ENCODE peak calls at places on chromosomes 16 and 17, in seven cellular contexts. G is HCT116, Y is IMR-90, I is GM12878, H is H1, K is HepG2, C is K562. B is an unnamed sample.

GRCh38 chr17:21089145-21089544 is 37.6 kb upstream of the DHRS7B start:
- DNase-seq in Y (no peak), K (no peak), C (no peak), G (no peak), I (no peak), H (no peak), B (no peak)

GRCh38 chr16:54106078-54106477 is 180.5 kb downstream of the IRX3 start:
- DNase-seq in I (no peak), G (no peak), C (peak), H (no peak), Y (no peak), K (peak), B (no peak)

GRCh38 chr16:54397190-54397835 is 110.7 kb upstream of the IRX3 start:
- DNase-seq in K (no peak), Y (no peak), C (no peak), G (no peak), I (no peak), H (no peak), B (no peak)

GRCh38 chr16:82936941-82937551 is 310.3 kb downstream of the CDH13 start:
- DNase-seq in K (no peak), Y (peak), G (no peak), I (no peak), C (no peak), H (no peak), B (no peak)

GRCh38 chr17:36980281-36980761 is 31.6 kb downstream of the AATF start:
- DNase-seq in K (no peak), C (no peak), Y (peak), I (no peak), H (no peak), G (no peak), B (peak)

GRCh38 chr16:10114411-10114810 is 67.8 kb downstream of the GRIN2A start:
- DNase-seq in Y (no peak), H (no peak), G (no peak), K (no peak), I (no peak), C (no peak), B (no peak)

GRCh38 chr17:32875230-32875903 is 1.6 kb downstream of the MYO1D start:
- DNase-seq in C (no peak), G (no peak), H (no peak), I (no peak), Y (no peak), K (no peak), B (no peak)

GRCh38 chr16:73068546-73069401 is 20.8 kb upstream of the ZFHX3 start:
- DNase-seq in H (no peak), Y (peak), G (no peak), C (no peak), I (no peak), K (peak), B (peak)

GRCh38 chr16:86982912-86983311 is 334.3 kb downstream of the C16orf95 start:
- DNase-seq in H (no peak), K (no peak), Y (no peak), I (no peak), G (no peak), C (no peak), B (no peak)
- TF ChIP-seq CEBPB in H (no peak), K (no peak), Y (no peak), I (no peak), G (no peak), C (no peak), B (no peak)

DNA sequence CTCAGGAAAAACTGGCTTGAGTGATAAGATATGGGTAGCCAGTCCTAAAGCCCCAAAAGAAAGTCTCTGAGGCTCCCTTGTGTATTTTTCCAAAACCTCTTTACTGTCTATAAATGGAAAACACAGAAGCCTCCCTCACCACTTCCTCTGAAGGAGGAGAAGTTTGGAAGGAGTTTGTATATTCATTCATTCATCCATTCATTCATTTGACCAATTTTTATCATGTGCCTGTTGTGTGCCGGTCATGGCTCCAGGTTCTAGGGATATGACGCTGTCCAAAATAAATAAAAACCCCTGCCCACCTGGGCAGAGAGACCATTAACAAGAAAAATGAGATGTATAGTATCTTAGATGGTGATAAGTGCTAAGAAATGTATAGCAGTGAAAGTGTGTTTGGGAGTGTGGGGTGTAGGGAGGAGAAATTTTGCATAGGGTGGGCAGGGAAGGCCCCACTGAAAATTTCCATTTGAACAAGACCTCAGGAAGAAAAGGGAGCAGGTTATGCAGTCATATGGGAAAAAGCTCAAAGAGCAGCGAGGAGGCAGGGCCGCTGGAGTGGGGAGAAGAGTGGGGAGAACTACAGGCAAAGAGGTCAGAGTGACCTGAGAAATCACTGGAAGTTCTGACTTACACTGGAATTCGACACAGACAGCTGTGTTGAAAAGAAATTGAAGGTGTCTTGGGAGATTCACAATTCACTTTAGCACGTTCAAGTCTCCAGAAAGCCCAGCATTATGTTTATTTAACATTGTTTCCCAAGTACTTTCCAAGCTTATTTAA is 6.1 kb upstream of the WIPI1 start:
- DNase-seq in I (no peak), C (no peak), K (no peak), Y (no peak), H (no peak), G (no peak), B (no peak)
- TF ChIP-seq CEBPB in I (no peak), C (no peak), K (no peak), Y (no peak), H (no peak), G (no peak), B (no peak)

DNA sequence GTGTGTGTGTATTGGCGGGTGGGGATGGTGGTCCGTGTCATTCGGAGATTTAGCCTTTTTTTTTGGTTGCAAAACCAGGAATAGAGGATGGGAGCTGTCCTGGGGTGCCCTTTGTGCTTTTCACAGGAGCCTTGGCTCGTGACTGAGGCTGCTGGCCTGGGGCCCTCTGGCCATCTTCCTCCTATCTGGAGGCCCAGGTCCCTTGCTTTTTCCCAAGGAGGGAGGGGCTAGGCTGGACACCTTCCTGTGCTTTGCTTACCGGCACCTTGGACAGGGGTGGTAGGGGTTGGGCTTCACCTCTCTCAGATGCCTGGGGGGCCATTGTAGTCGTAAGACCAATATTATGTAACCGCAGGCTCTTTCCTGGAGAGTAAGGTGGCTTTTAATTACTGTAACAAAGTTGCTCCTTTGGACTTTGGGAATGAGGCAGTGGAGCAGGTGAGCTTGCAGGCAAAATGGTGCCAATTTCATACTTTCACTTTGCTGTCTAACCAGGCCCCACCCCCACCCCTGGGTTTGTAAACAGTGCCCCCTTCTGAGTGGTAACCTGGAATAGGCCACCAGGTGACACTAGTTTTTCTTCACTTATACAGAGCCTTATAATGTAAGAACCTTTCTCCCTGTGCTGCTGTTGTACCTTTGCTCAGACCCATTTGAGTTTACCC is 1.2 kb downstream of the DYNLL2 start:
- DNase-seq in I (peak), G (peak), Y (no peak), K (peak), H (no peak), C (peak), B (peak)
- TF ChIP-seq CEBPB in I (no peak), G (no peak), Y (no peak), K (no peak), H (no peak), C (no peak), B (no peak)

GRCh38 chr17:6667516-6667915 is 16.0 kb downstream of the C17orf100 start:
- DNase-seq in C (no peak), H (no peak), G (no peak), I (no peak), K (no peak), Y (no peak), B (no peak)

GRCh38 chr17:6666557-6666956 is 15.0 kb downstream of the C17orf100 start:
- DNase-seq in K (no peak), Y (no peak), H (no peak), G (no peak), I (no peak), C (no peak), B (no peak)

GRCh38 chr17:6668219-6668618 is 16.7 kb downstream of the C17orf100 start:
- DNase-seq in G (no peak), K (no peak), C (no peak), I (no peak), H (no peak), Y (no peak), B (no peak)

GRCh38 chr17:6668727-6669425 is 17.3 kb downstream of the C17orf100 start:
- DNase-seq in C (no peak), Y (no peak), H (no peak), G (no peak), K (peak), I (no peak), B (no peak)

DNA sequence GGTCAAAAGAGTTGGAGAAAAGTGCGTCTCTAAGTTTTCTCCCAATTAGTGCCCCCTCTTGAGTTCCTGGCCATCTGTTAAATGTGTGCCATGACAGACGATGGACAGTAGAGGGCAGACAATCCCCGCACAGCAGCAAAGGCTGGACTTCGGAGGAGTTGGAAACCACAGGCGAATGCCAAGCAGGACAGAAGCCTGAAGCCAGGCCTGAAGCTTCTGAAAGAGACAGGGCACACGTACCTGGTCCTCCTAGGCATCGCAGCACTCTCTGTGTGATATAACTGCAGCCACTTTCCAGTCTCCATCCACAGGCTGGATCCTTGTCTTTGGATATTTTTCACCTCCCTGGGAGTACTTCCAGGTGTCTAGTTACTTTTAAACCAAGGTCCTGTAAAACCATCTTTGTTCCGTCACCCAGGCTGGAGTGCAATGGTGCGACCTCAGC is 14.5 kb downstream of the C17orf100 start:
- DNase-seq in Y (peak), K (peak), H (peak), I (no peak), C (peak), G (peak), B (peak)
- TF ChIP-seq CEBPB in Y (no peak), K (no peak), H (no peak), I (no peak), C (no peak), G (no peak), B (no peak)

GRCh38 chr17:81167194-81167524 is 1.1 kb upstream of the AATK start:
- DNase-seq in H (no peak), I (no peak), K (no peak), G (no peak), Y (no peak), C (no peak), B (no peak)
- TF ChIP-seq CEBPB in H (no peak), I (no peak), K (no peak), G (no peak), Y (no peak), C (no peak), B (no peak)

GRCh38 chr17:49106366-49107210 is 26.0 kb upstream of the B4GALNT2 start:
- DNase-seq in C (peak), K (peak), H (no peak), I (no peak), Y (peak), G (no peak), B (peak)
- TF ChIP-seq CEBPB in C (peak), K (peak), H (no peak), I (no peak), Y (peak), G (no peak), B (peak)

DNA sequence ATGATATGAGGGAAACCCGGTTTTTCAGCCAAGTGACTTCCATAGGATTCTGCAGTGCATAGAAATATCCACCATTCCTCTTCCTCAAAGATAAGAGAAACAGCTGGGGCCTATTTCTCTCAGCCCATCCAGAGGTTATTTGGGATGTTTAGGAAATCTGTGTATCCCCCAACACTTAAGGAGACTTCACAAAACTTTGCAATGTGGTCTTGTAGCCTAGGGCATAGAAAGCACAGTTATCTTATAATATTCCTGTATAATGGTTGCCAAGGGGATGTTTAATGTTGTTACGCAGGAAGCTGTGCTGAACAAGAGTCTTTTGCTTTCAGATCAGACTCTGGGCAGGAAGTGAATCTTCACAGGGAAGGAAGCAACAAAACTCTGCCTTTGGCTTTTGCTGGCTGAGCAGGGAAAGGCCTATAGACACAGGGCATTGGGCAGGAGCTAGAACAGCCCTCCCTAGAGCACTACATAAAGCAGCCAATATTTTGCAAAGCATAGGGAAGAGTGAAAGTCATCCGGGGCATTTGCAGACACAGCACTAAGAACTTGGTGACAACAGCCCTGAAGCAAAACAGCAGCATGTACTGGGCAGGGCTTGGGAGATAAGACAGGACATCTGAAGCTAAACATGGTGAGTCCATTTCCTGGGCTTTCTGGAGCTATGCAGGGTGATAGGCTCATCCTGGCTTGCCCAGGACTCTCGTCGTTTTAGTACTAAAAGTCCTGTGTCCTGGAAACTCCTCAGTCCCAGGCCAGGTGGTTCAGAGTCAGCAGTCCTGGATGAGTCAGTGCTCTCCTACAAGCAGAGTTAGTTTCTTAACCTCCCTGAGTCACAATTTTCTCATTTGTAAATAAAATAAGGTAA is 18.7 kb upstream of the BEAN1 start:
- DNase-seq in C (no peak), Y (peak), K (peak), H (no peak), I (no peak), G (peak), B (peak)
- TF ChIP-seq CEBPB in C (no peak), Y (peak), K (no peak), H (no peak), I (no peak), G (no peak), B (no peak)

DNA sequence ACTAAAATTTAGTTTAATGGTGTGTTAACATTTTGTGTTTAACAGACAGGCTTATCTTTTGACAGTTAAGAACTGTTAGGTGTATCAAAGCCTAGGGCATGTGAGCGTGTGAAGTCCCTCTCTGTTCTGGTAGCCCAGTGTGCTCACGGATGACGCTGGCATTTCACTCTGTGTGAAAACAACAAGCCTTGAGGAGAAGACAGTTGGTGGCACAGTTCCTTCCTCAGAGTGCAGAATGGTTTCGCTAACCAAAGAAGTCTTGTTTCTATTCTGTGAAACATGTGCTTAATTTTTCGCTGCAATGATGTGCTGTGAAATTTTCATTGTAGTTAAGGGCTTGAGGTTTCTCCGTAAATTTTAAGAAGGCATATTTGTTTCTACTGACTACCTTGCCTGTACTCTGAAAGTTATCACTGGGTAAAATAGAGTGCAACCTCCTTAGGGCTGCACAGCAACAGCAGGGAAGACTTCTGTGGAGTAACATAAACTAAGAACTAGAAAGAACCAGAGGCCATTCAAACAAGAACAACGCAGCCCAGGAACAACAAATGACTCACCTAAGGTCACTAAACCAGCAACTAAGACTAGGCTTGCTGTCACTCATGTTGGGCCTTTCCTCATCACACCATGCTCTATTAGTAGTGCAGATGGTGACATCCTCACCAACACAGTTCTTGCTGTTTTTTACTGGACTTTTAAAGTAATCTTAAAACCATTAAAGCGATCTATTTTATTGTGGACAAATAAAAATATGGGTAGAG is 33.4 kb downstream of the BRD7 start:
- DNase-seq in G (no peak), H (no peak), Y (peak), C (no peak), K (no peak), I (no peak), B (no peak)
- TF ChIP-seq CEBPB in G (no peak), H (no peak), Y (no peak), C (no peak), K (no peak), I (no peak), B (no peak)

GRCh38 chr17:72255481-72255880 is 134.7 kb downstream of the SOX9 start:
- DNase-seq in G (no peak), K (no peak), Y (no peak), C (no peak), I (no peak), H (no peak), B (no peak)
- TF ChIP-seq CEBPB in G (no peak), K (no peak), Y (no peak), C (no peak), I (no peak), H (no peak), B (no peak)

B was measured in A549.